ENCODE peak calls at places on chromosomes 13 and 19, in six cellular contexts. N is activated naive CD8-positive, alpha-beta T cell treated with anti-CD3 and anti-CD28 coated beads, Interleukin-2, amount 50 U/mL, for 24 hours; L is stimulated activated CD8-positive, alpha-beta memory T cell treated with anti-CD3 and anti-CD28 coated beads, Interleukin-4, amount 100 ng/mL, for 24 hours; Y is activated CD4-positive, alpha-beta T cell treated with anti-CD3 and anti-CD28 coated beads, Interleukin-2, amount 10 ng/mL, durations not matched to agents 7 days and 5 days; B is fibroblast of the conjunctiva; E is WTC11. M is an unnamed sample.

GRCh38 chr19:48815870-48816501 is 5.2 kb upstream of the BCAT2 start:
- DNase-seq in B (no peak), L (no peak), E (no peak), N (no peak), Y (no peak), M (no peak)

GRCh38 chr13:97849305-97849704 is 104.2 kb upstream of the IPO5 start:
- DNase-seq in E (no peak), L (no peak), Y (peak), N (no peak), B (no peak), M (peak)

GRCh38 chr19:15623711-15624318 is 8.8 kb downstream of the CYP4F8 start:
- DNase-seq in L (no peak), E (peak), B (no peak), Y (peak), N (no peak), M (no peak)

GRCh38 chr19:7544626-7545025 is 9.1 kb downstream of the PNPLA6 start:
- DNase-seq in B (no peak), L (no peak), E (no peak), N (no peak), Y (no peak), M (no peak)

GRCh38 chr13:51807041-51807440 is 3.1 kb upstream of the DHRS12 start:
- DNase-seq in N (no peak), E (no peak), B (no peak), L (no peak), Y (no peak), M (no peak)

GRCh38 chr19:9885077-9885552 is 50.0 kb downstream of the PIN1 start:
- DNase-seq in N (no peak), E (no peak), L (no peak), Y (no peak), B (peak), M (no peak)

GRCh38 chr19:8101311-8101710 is 48.1 kb downstream of the FBN3 start:
- DNase-seq in B (no peak), N (no peak), E (no peak), Y (no peak), L (no peak), M (no peak)

GRCh38 chr13:114056205-114057013 is 76.0 kb downstream of the RASA3 start:
- DNase-seq in N (no peak), Y (no peak), L (no peak), B (no peak), E (no peak), M (no peak)

GRCh38 chr13:91609353-91609752 is 210.9 kb downstream of the GPC5 start:
- DNase-seq in N (no peak), Y (no peak), L (no peak), E (no peak), B (peak), M (no peak)

GRCh38 chr13:77919351-77920294 is 992 bp upstream of the EDNRB start:
- DNase-seq in Y (no peak), E (peak), L (no peak), N (no peak), B (no peak), M (peak)

GRCh38 chr13:112510002-112510780 is 77.8 kb downstream of the TUBGCP3 start:
- DNase-seq in Y (no peak), L (no peak), N (no peak), B (peak), E (peak), M (peak)

GRCh38 chr13:36822786-36823185 is 3.8 kb downstream of the RFXAP start:
- DNase-seq in L (no peak), E (no peak), B (no peak), N (no peak), Y (no peak), M (no peak)

GRCh38 chr13:103539265-103539664 is 473.0 kb upstream of the SLC10A2 start:
- DNase-seq in N (no peak), L (no peak), E (peak), Y (no peak), B (no peak), M (peak)

GRCh38 chr19:32336259-32337111 is 8.9 kb upstream of the ZNF507 start:
- DNase-seq in N (no peak), Y (no peak), E (no peak), B (peak), L (no peak), M (no peak)

GRCh38 chr19:2478324-2478755 is 2.4 kb downstream of the GADD45B start:
- DNase-seq in L (no peak), N (peak), E (no peak), Y (peak), B (peak), M (peak)

GRCh38 chr13:66415444-66415843 is 814.7 kb downstream of the PCDH9 start:
- DNase-seq in E (no peak), B (no peak), Y (no peak), L (no peak), N (no peak), M (no peak)

GRCh38 chr19:30799854-30800755 is 427.9 kb downstream of the ZNF536 start:
- DNase-seq in Y (peak), E (peak), L (peak), N (peak), B (no peak), M (peak)